ENCODE peak calls at places on chromosome 19, in eight cellular contexts. M, A, W, N, V, X, Y and D are unnamed samples.

GRCh38 chr19:10828981-10829821 is 6.8 kb downstream of the TMED1 start:
- DNase-seq in M (no peak), A (no peak), W (no peak), N (no peak), X (no peak), Y (peak; percentile 59), V (no peak), D (no peak)

GRCh38 chr19:41997121-41997850 is 3.3 kb upstream of the ATP1A3 start:
- DNase-seq in M (peak; percentile 24), A (no peak), N (peak; percentile 46), W (no peak), Y (no peak), X (peak; percentile 69), V (no peak), D (no peak)

GRCh38 chr19:46985532-46986415 is 33.9 kb upstream of the NPAS1 start:
- DNase-seq in Y (peak; percentile 35), A (no peak), V (no peak), M (no peak), X (no peak), W (no peak), N (no peak), D (no peak)

GRCh38 chr19:38134538-38135149 is 89.4 kb downstream of the DPF1 start:
- DNase-seq in Y (no peak), V (no peak), X (peak; percentile 74), M (no peak), A (no peak), W (no peak), N (no peak), D (peak; percentile 23)

GRCh38 chr19:55156202-55157063 is 1.1 kb downstream of the TNNI3 start:
- DNase-seq in Y (no peak), X (peak; percentile 89), M (no peak), V (no peak), A (peak; percentile 65), W (peak; percentile 82), N (no peak), D (peak; percentile 65)

GRCh38 chr19:53076984-53077383 is 26.2 kb downstream of the ZNF160 start:
- DNase-seq in W (no peak), Y (no peak), N (peak; percentile 38), V (peak; percentile 16), A (no peak), X (peak; percentile 28), M (peak; percentile 19), D (peak; percentile 14)

GRCh38 chr19:14530005-14530348 is 583 bp downstream of the TECR start:
- DNase-seq in A (peak; percentile 87), Y (no peak), M (no peak), W (peak; percentile 85), V (no peak), N (no peak), X (peak; percentile 48), D (no peak)

GRCh38 chr19:30742539-30742938 is 370.4 kb downstream of the ZNF536 start:
- DNase-seq in W (no peak), V (no peak), N (no peak), X (no peak), A (no peak), Y (no peak), M (no peak), D (no peak)

GRCh38 chr19:8654591-8655339 is 24.3 kb downstream of the NFILZ start:
- DNase-seq in V (no peak), Y (peak; percentile 70), M (no peak), N (peak; percentile 55), X (peak; percentile 69), A (no peak), W (peak; percentile 71), D (no peak)

GRCh38 chr19:30344446-30345425 is 27.4 kb upstream of the ZNF536 start:
- DNase-seq in Y (no peak), A (peak; percentile 8), W (peak; percentile 23), X (peak; percentile 23), N (no peak), M (no peak), V (no peak), D (no peak)

GRCh38 chr19:4455742-4456565 is 1.6 kb downstream of the UBXN6 start:
- DNase-seq in Y (no peak), V (peak; percentile 47), N (peak; percentile 92), M (peak; percentile 72), X (no peak), W (no peak), A (peak; percentile 71), D (peak; percentile 90)

GRCh38 chr19:50646074-50646807 is 3.0 kb upstream of the C19orf81 start:
- DNase-seq in A (no peak), N (no peak), Y (no peak), V (no peak), X (peak; percentile 83), M (no peak), W (no peak), D (no peak)

GRCh38 chr19:33404916-33405315 is 31.4 kb downstream of the CEBPG start:
- DNase-seq in V (no peak), N (peak; percentile 7), M (no peak), W (peak; percentile 46), A (peak; percentile 56), Y (no peak), X (no peak), D (peak; percentile 11)

DNA sequence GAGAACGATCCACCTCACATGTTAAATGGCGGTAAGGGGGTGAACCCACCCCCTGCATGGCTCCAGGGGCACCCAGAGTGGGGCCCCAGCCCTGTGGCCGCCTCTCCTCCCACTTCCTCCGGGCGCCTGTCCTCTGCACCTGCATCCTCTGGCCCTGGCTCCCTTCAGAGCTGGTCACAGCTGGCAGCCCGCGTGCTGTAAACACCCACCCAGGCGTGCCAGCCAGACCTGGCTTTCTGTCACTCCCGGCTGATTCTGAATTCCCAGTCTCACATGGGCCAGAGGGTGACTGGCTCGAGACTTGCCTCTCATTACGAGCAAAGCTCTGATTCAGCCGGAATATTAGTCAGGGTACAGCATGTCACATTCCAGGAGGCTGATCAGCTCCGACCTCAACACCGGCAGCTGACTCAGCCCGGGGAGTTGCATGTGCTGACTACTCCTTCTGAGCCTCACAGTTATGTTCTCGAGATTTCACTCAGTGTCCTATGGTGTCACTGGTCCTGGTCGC is 75.1 kb downstream of the GNG7 start:
- DNase-seq in N (no peak), Y (peak; percentile 90), A (peak; percentile 84), W (peak; percentile 80), X (peak; percentile 81), M (peak; percentile 51), V (peak; percentile 79), D (peak; percentile 89)
- H3K4me3 ChIP-seq in N (no peak overlapping the region), Y (no peak overlapping the region), A (no peak overlapping the region), W (peak overlapping the region; percentile 19), X (no peak overlapping the region), M (no peak overlapping the region), V (no peak overlapping the region), D (no peak overlapping the region)

DNA sequence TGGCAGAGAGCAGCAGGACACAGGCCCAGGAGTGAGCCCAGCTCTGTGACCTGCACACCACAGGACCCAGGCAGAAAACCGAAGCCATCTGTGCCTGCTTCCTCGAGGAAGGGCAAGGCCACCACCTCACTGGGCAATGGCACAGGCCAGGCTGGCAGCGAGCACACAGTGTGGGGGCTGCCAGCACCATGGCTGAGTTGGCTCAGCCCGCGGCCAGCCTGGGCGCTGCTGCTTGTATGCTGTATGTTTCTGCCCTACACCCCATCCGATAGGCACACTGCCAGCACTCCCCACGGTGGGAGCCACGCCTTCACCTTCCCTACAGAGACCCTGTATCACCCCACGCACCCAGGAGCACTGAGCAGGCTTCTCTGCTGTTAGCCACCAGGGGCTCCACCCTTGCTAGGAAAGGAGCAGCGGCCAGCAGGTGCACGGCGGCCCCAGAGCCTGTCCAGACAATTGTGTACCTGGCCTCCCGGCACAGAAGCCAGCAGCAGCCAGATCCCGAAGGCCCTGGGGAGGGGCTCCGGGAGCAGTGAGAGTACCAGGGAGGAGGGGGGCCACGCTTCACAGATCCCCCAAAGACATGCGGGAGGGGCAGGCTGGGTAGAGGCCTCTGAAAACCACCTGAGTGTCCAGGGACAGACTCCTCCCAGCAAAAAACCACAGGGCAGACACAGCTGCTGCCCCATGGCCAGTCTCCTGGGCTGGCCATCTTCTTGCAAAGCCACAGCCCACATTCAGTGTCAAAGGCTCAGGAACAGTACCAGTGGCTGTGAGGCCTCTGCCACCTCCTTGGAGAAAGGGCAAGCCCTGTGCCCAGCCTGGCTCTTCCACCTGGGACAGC is 56.1 kb downstream of the MLLT1 start:
- DNase-seq in N (no peak), Y (no peak), A (no peak), X (no peak), M (no peak), V (no peak), W (no peak), D (no peak)
- TF ChIP-seq CTCF in N (no peak), Y (no peak), A (no peak), X (no peak), M (no peak), V (no peak), W (no peak), D (peak; percentile 16)

GRCh38 chr19:48965806-48966540 is 864 bp downstream of the FTL start:
- DNase-seq in X (peak; percentile 90), V (peak; percentile 91), Y (peak; percentile 82), A (peak; percentile 96), M (peak; percentile 91), N (peak; percentile 89), W (peak; percentile 89), D (peak; percentile 93)
- TF ChIP-seq POLR2A in X (no peak), V (no peak), Y (no peak), A (no peak), M (no peak), N (no peak), W (no peak), D (no peak)

GRCh38 chr19:17249887-17250548 is 4.3 kb upstream of the NR2F6 start:
- DNase-seq in M (no peak), V (no peak), A (no peak), N (no peak), W (peak; percentile 47), Y (no peak), X (no peak), D (no peak)

GRCh38 chr19:17246681-17247425 is 1.1 kb upstream of the NR2F6 start:
- DNase-seq in X (peak; percentile 68), A (no peak), V (no peak), Y (peak; percentile 85), W (peak; percentile 79), N (no peak), M (no peak), D (no peak)

GRCh38 chr19:17244618-17245534 is 843 bp downstream of the NR2F6 start:
- DNase-seq in A (no peak), V (no peak), Y (peak; percentile 66), X (no peak), W (peak; percentile 64), N (peak; percentile 72), M (peak; percentile 54), D (no peak)

GRCh38 chr19:17245535-17245984 is at the start of gene NR2F6:
- DNase-seq in M (no peak), W (no peak), X (no peak), V (no peak), A (no peak), Y (no peak), N (no peak), D (no peak)

DNA sequence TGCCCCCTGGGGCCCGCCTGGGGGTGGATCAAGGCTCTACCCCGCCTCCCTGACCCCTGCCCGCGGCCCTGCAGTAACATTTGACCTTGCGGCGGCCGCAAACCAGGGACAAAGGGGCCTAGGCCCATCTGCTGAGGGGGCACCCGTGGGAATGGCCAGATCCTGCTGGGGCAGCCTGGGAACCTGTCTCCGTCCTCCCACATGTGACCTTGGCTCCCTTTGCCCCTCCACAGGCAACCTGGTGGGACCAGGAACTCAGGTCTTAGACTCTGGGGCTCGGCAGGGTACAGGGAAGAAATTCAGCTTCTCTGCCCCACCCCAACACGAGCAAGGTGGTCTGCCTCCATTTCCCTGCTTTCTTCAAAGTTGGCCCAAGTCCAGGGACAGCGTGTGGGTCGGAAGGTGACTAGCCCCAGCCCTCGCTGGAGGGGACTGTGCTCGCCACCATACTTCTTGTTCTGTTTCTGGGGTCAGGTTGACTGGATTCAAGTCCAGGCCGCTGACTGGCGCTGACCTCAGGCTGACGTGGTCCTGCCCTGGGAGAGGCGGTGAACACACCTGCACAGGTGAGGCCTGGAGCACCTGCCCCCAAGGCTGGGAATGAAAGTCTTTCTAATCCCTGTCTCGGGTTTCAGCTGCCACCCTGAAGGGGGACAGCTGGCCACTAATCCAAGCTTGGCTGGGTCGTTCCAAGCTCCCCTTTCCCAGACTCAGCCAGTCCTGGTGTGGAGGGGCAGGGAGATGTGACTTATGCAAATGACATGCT is 2.5 kb upstream of the NR2F6 start:
- DNase-seq in W (peak; percentile 75), N (peak; percentile 49), V (no peak), Y (no peak), A (no peak), X (no peak), M (no peak), D (no peak)
- H3K4me3 ChIP-seq in W (no peak overlapping the region), N (no peak overlapping the region), V (no peak overlapping the region), Y (no peak overlapping the region), A (no peak overlapping the region), X (no peak overlapping the region), M (no peak overlapping the region), D (no peak overlapping the region)